ENCODE peak calls at places on chromosome 14, in four cellular contexts. One of them, this sample, is unnamed.

GRCh38 chr14:63777024-63777423 is 49.2 kb upstream of the SGPP1 start:
- DNase-seq in right lobe of liver: no peak
- DNase-seq in testis: no peak
- DNase-seq in body of pancreas: no peak
- DNase-seq in this sample: peak; percentile 23

GRCh38 chr14:93825235-93825553 is 36.9 kb upstream of the PRIMA1 start:
- DNase-seq in right lobe of liver: no peak
- DNase-seq in body of pancreas: no peak
- DNase-seq in testis: no peak
- DNase-seq in this sample: no peak

GRCh38 chr14:94003397-94003796 is 6.3 kb downstream of the CCDC197 start:
- DNase-seq in testis: no peak
- DNase-seq in right lobe of liver: no peak
- DNase-seq in body of pancreas: no peak
- DNase-seq in this sample: no peak

GRCh38 chr14:69151458-69152180 is 1.3 kb downstream of the DCAF5 start:
- DNase-seq in body of pancreas: peak; percentile 74
- DNase-seq in right lobe of liver: peak; percentile 77
- DNase-seq in testis: peak; percentile 83
- DNase-seq in this sample: peak; percentile 48

GRCh38 chr14:21206753-21207684 is 51.2 kb upstream of the OR5AU1 start:
- DNase-seq in right lobe of liver: no peak
- DNase-seq in body of pancreas: no peak
- DNase-seq in testis: no peak
- DNase-seq in this sample: no peak

GRCh38 chr14:67934087-67934486 is 114.5 kb downstream of the RAD51B start:
- DNase-seq in testis: peak; percentile 40
- DNase-seq in body of pancreas: peak; percentile 20
- DNase-seq in right lobe of liver: no peak
- DNase-seq in this sample: peak; percentile 45

GRCh38 chr14:34325493-34325892 is 136.5 kb downstream of the SPTSSA start:
- DNase-seq in right lobe of liver: no peak
- DNase-seq in body of pancreas: no peak
- DNase-seq in testis: no peak
- DNase-seq in this sample: no peak

GRCh38 chr14:20873370-20874177 is 17.6 kb upstream of the RNASE3 start:
- DNase-seq in right lobe of liver: peak; percentile 78
- DNase-seq in testis: peak; percentile 92
- DNase-seq in body of pancreas: peak; percentile 83
- DNase-seq in this sample: peak; percentile 29

GRCh38 chr14:72700338-72701231 is 193.3 kb downstream of the DPF3 start:
- DNase-seq in testis: no peak
- DNase-seq in right lobe of liver: no peak
- DNase-seq in body of pancreas: no peak
- DNase-seq in this sample: no peak

GRCh38 chr14:89308232-89308959 is 108.6 kb downstream of the FOXN3 start:
- DNase-seq in right lobe of liver: no peak
- DNase-seq in body of pancreas: no peak
- DNase-seq in testis: no peak
- DNase-seq in this sample: no peak

GRCh38 chr14:64549805-64550538 is at the start of gene PPP1R36:
- DNase-seq in right lobe of liver: peak; percentile 47
- DNase-seq in testis: peak; percentile 28
- DNase-seq in body of pancreas: peak; percentile 67
- DNase-seq in this sample: no peak

GRCh38 chr14:67704484-67705089 is 2.9 kb downstream of the RDH12 start:
- DNase-seq in body of pancreas: peak; percentile 35
- DNase-seq in right lobe of liver: no peak
- DNase-seq in testis: peak; percentile 34
- DNase-seq in this sample: peak; percentile 6

GRCh38 chr14:70602254-70602653 is 1.8 kb upstream of the MED6 start:
- DNase-seq in body of pancreas: no peak
- DNase-seq in right lobe of liver: no peak
- DNase-seq in testis: no peak
- DNase-seq in this sample: no peak

GRCh38 chr14:104098272-104099095 is 13.0 kb downstream of the ASPG start:
- DNase-seq in body of pancreas: no peak
- DNase-seq in testis: no peak
- DNase-seq in right lobe of liver: no peak
- DNase-seq in this sample: no peak

GRCh38 chr14:31127690-31128089 is 79.9 kb downstream of the HECTD1 start:
- DNase-seq in right lobe of liver: no peak
- DNase-seq in body of pancreas: no peak
- DNase-seq in testis: no peak
- DNase-seq in this sample: no peak

GRCh38 chr14:73723799-73724621 is 9.8 kb upstream of the PNMA1 start:
- DNase-seq in testis: peak; percentile 64
- DNase-seq in right lobe of liver: peak; percentile 89
- DNase-seq in body of pancreas: no peak
- DNase-seq in this sample: peak; percentile 99

GRCh38 chr14:69081271-69081670 is 71.6 kb downstream of the DCAF5 start:
- DNase-seq in testis: no peak
- DNase-seq in body of pancreas: no peak
- DNase-seq in right lobe of liver: no peak
- DNase-seq in this sample: no peak

GRCh38 chr14:24542346-24542936 is 33.6 kb downstream of the CTSG start:
- DNase-seq in body of pancreas: no peak
- DNase-seq in testis: no peak
- DNase-seq in right lobe of liver: no peak
- DNase-seq in this sample: no peak

GRCh38 chr14:78836777-78837176 is 666.6 kb downstream of the NRXN3 start:
- DNase-seq in right lobe of liver: no peak
- DNase-seq in testis: peak; percentile 85
- DNase-seq in body of pancreas: peak; percentile 55
- DNase-seq in this sample: peak; percentile 7

GRCh38 chr14:23557946-23558345 is 1.9 kb downstream of the THTPA start:
- DNase-seq in right lobe of liver: no peak
- DNase-seq in body of pancreas: no peak
- DNase-seq in testis: no peak
- DNase-seq in this sample: no peak

GRCh38 chr14:100291305-100292075 is 14.8 kb downstream of the SLC25A29 start:
- DNase-seq in body of pancreas: no peak
- DNase-seq in right lobe of liver: peak; percentile 39
- DNase-seq in testis: no peak
- DNase-seq in this sample: no peak

GRCh38 chr14:82778008-82778407 is 1244.4 kb upstream of the SEL1L start:
- DNase-seq in testis: no peak
- DNase-seq in right lobe of liver: no peak
- DNase-seq in body of pancreas: no peak
- DNase-seq in this sample: no peak

GRCh38 chr14:95256011-95256775 is 63.5 kb downstream of the CLMN start:
- DNase-seq in body of pancreas: no peak
- DNase-seq in testis: no peak
- DNase-seq in right lobe of liver: no peak
- DNase-seq in this sample: no peak

GRCh38 chr14:100434033-100434601 is 111.0 kb downstream of the SLC25A47 start:
- DNase-seq in testis: no peak
- DNase-seq in right lobe of liver: no peak
- DNase-seq in body of pancreas: no peak
- DNase-seq in this sample: no peak

GRCh38 chr14:78902010-78902623 is 731.9 kb downstream of the NRXN3 start:
- DNase-seq in body of pancreas: peak; percentile 35
- DNase-seq in right lobe of liver: no peak
- DNase-seq in testis: peak; percentile 69
- DNase-seq in this sample: peak; percentile 1

GRCh38 chr14:77882098-77882497 is 82.2 kb downstream of the ADCK1 start:
- DNase-seq in testis: no peak
- DNase-seq in body of pancreas: peak; percentile 19
- DNase-seq in right lobe of liver: no peak
- DNase-seq in this sample: no peak

GRCh38 chr14:64620910-64621309 is 71.1 kb downstream of the PPP1R36 start:
- DNase-seq in body of pancreas: no peak
- DNase-seq in testis: no peak
- DNase-seq in right lobe of liver: no peak
- DNase-seq in this sample: no peak

GRCh38 chr14:51692646-51693045 is 40.9 kb downstream of the FRMD6 start:
- DNase-seq in testis: no peak
- DNase-seq in body of pancreas: no peak
- DNase-seq in right lobe of liver: no peak
- DNase-seq in this sample: no peak

GRCh38 chr14:55739967-55740707 is 160.1 kb downstream of the KTN1 start:
- DNase-seq in body of pancreas: peak; percentile 34
- DNase-seq in right lobe of liver: no peak
- DNase-seq in testis: no peak
- DNase-seq in this sample: no peak
- TF ChIP-seq POLR2A in body of pancreas: no peak
- TF ChIP-seq POLR2A in right lobe of liver: no peak
- TF ChIP-seq POLR2A in testis: no peak
- TF ChIP-seq POLR2A in this sample: no peak

DNA sequence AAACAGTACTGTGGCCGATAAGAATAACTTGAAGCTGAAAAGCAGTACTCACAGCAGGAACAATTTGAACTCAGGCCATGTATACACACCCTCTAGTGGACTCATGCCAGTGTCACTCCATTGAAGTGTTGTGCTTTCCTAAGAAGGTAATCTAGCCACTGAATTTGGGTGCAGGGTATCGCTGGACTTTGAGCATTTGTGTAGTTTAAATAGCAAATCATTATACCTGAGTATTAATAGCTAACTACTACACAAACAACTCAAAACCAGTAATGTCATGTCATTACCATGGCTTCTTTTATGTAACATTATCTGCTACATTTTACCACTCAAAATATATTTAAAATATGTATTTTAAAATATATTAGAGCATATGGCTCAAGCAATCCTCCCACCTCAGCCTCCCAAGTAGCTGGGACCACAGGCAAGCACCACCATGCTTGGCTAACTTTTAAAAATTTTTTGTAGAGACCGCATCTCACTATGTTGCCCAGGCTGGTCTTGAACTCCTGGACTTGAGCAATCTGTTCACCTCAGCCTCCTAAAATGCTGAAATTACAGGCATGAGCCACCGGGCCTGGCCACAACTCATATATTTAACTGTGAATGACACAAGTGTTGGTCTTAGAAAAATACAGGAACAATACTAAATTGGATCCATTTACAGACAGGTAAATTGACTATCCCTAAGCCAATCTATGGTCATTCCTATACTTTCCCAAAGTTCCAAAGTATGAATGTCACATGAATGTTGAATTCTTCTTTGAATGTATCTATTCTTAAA is 25.6 kb upstream of the ARID4A start:
- DNase-seq in testis: no peak
- DNase-seq in body of pancreas: peak; percentile 49
- DNase-seq in right lobe of liver: peak; percentile 88
- DNase-seq in this sample: no peak
- TF ChIP-seq POLR2A in testis: no peak
- TF ChIP-seq POLR2A in body of pancreas: no peak
- TF ChIP-seq POLR2A in right lobe of liver: peak; percentile 29
- TF ChIP-seq POLR2A in this sample: no peak

GRCh38 chr14:92797935-92798653 is 4.0 kb downstream of the GOLGA5 start:
- DNase-seq in right lobe of liver: no peak
- DNase-seq in testis: no peak
- DNase-seq in body of pancreas: no peak
- DNase-seq in this sample: no peak

GRCh38 chr14:92792885-92793284 is 1.2 kb upstream of the GOLGA5 start:
- DNase-seq in body of pancreas: no peak
- DNase-seq in testis: no peak
- DNase-seq in right lobe of liver: no peak
- DNase-seq in this sample: no peak

GRCh38 chr14:92794547-92794941 is 439 bp downstream of the GOLGA5 start:
- DNase-seq in right lobe of liver: no peak
- DNase-seq in body of pancreas: no peak
- DNase-seq in testis: no peak
- DNase-seq in this sample: no peak

GRCh38 chr14:92794961-92795360 is 856 bp downstream of the GOLGA5 start:
- DNase-seq in right lobe of liver: no peak
- DNase-seq in body of pancreas: no peak
- DNase-seq in testis: no peak
- DNase-seq in this sample: no peak

DNA sequence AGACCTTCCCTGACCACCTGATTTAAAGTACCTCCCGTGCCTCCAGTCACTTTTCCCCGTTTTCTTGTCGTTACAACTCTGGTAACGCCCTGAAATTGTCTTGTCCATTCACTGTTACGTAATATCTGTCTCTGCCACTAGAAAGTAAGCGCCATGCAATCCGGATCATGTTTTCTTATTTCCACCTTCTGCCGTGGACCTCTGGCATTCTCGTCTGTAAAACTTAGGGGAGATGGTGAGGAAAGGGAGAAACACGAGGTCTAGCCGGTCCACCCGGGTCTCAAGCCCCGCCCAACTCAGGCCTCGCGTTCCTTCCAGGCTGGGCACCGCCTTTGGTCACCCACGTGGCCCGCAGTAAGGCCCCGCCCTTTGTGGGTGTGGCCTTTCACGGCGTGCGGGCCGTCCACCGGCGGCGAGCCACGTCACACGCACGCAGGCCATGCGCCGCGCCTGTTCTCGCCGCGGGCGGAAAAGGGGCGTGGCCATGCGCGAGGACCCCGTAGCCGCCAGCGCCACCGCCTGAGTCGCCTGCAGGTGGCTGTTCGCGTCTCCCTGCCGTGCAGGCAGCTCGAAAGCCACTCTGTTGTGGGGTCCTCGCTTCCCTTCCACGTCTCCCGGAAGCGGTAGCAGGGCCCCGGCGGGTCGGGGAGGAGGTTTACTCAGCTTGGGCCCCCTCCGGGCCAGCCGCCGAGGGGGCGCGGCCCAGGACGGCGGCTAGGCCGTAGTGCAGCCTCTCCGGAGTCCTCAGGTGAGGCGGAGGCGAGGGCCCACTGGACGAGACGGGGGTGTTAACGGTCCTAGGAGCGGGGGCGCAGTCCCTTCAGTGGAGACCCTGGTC is at the start of gene GOLGA5:
- DNase-seq in body of pancreas: peak; percentile 99
- DNase-seq in right lobe of liver: peak; percentile 98
- DNase-seq in testis: peak; percentile 98
- DNase-seq in this sample: peak; percentile 90
- TF ChIP-seq POLR2A in body of pancreas: peak; percentile 82
- TF ChIP-seq POLR2A in right lobe of liver: peak; percentile 76
- TF ChIP-seq POLR2A in testis: peak; percentile 15
- TF ChIP-seq POLR2A in this sample: peak; percentile 54

DNA sequence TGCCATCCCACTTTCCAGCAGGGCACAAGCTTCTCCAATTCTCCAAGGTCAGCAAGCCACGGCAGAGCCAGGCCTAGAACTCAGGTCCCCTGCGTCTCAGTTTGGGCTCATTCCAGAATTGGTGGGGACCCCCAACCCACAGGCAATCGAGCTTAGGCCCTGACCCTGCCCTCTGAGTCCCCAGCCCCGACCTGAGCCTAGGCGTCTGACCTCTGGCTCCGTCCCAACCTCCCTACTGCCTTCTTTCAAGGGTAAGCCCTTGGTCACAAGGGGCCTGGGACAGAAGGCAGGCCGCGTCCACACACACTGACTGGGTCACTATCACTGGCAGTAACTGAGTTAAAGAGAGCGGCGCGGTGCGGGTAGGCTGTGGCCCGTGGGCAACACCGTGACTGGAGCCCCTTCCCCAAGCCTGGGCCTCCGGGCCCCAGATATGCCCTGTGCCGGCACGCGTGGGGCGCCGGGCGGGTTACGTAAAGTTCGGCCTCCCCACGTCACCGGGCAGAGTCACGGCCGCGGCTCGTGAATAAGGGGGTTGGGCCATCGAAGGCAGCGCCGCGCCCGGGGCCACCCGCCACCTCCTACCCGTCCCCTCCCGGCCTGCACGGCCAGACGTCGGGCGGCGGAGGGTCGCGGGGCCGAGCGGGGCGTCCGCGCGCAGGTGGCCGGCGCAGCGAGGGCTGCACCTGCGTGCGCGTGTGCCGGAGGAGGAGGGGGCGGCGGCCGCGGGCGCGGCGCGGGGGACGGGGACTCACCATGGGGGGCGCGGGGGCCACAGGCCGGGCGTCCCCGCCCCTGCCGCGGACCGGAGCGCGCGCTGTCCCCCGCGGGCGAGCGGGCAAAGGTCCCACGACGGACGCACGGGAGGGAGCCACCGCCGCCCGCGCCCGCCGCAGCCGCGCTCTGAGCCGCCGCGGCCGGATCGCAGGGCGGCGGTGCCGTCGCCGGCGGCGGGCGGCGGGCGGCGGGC is 517 bp downstream of the ANKRD9 start:
- DNase-seq in right lobe of liver: peak; percentile 76
- DNase-seq in body of pancreas: peak; percentile 60
- DNase-seq in testis: peak; percentile 65
- DNase-seq in this sample: peak; percentile 86
- TF ChIP-seq POLR2A in right lobe of liver: no peak
- TF ChIP-seq POLR2A in body of pancreas: no peak
- TF ChIP-seq POLR2A in testis: no peak
- TF ChIP-seq POLR2A in this sample: no peak